ENCODE peak calls at places on chromosomes 3 and 15, in nine cellular contexts. C is fibroblast of the conjunctiva, I is pancreas, H is glutamatergic neuron, V is psoas muscle, A is hypothalamus, Y is transverse colon, R is AG08395, E is GM23338. G is an unnamed sample.

GRCh38 chr3:110731148-110731547 is 340.5 kb upstream of the NECTIN3 start:
- DNase-seq in C (peak), I (no peak), H (no peak), V (no peak), A (no peak), Y (no peak), R (no peak), E (no peak), G (no peak)

GRCh38 chr15:51366911-51367310 is 25.5 kb downstream of the GLDN start:
- DNase-seq in C (peak), I (peak), H (no peak), V (no peak), A (no peak), Y (peak), R (peak), E (no peak), G (peak)

GRCh38 chr3:177287231-177287630 is 89.9 kb upstream of the TBL1XR1 start:
- DNase-seq in C (no peak), I (no peak), H (no peak), V (no peak), A (no peak), Y (peak), R (no peak), E (no peak), G (no peak)

GRCh38 chr15:30859091-30859874 is 44.4 kb upstream of the FAN1 start:
- DNase-seq in C (peak), I (no peak), H (no peak), V (no peak), A (no peak), Y (no peak), R (peak), E (peak), G (peak)

GRCh38 chr15:85406916-85407315 is 26.5 kb downstream of the AKAP13 start:
- DNase-seq in C (no peak), I (no peak), H (no peak), V (no peak), A (no peak), Y (no peak), R (peak), E (no peak), G (peak)

GRCh38 chr15:80638553-80639167 is 56.5 kb upstream of the ABHD17C start:
- DNase-seq in C (no peak), I (no peak), H (no peak), V (no peak), A (no peak), Y (no peak), R (no peak), E (no peak), G (no peak)

GRCh38 chr3:49722896-49723295 is 855 bp downstream of the GMPPB start:
- DNase-seq in C (no peak), I (peak), H (no peak), V (peak), A (no peak), Y (no peak), R (no peak), E (no peak), G (no peak)

GRCh38 chr3:172260381-172260780 is 187.9 kb downstream of the GHSR start:
- DNase-seq in C (no peak), I (no peak), H (no peak), V (no peak), A (no peak), Y (no peak), R (peak), E (no peak), G (peak)

GRCh38 chr3:173410836-173411235 is 13.3 kb downstream of the NLGN1 start:
- DNase-seq in C (no peak), I (no peak), H (no peak), V (no peak), A (no peak), Y (no peak), R (no peak), E (no peak), G (no peak)

GRCh38 chr3:129592362-129593150 is 13.9 kb downstream of the PLXND1 start:
- DNase-seq in C (no peak), I (no peak), H (peak), V (peak), A (no peak), Y (peak), R (peak), E (peak), G (peak)

GRCh38 chr3:46868948-46869347 is 5.7 kb upstream of the MYL3 start:
- DNase-seq in C (no peak), I (no peak), H (no peak), V (no peak), A (no peak), Y (no peak), R (no peak), E (no peak), G (no peak)

GRCh38 chr3:128385080-128385832 is 81.4 kb downstream of the DNAJB8 start:
- DNase-seq in C (peak), I (peak), H (no peak), V (peak), A (no peak), Y (peak), R (peak), E (no peak), G (peak)

G was measured in GM03348.